ENCODE peak calls at places on chromosomes 11 and 22, in four cellular contexts. P is nucleus accumbens, Z is nephron progenitor cell, M is AG04450. C is an unnamed sample.

GRCh38 chr11:71307811-71308645 is 55.7 kb upstream of the SHANK2 start:
- DNase-seq in M (no peak), Z (no peak), P (no peak), C (no peak)

GRCh38 chr22:37320726-37321286 is 38.5 kb downstream of the CYTH4 start:
- DNase-seq in M (no peak), Z (no peak), P (no peak), C (no peak)

GRCh38 chr11:94186342-94187203 is 57.9 kb downstream of the PANX1 start:
- DNase-seq in P (no peak), M (no peak), Z (no peak), C (no peak)

GRCh38 chr22:20247608-20248171 is 20.4 kb downstream of the RTN4R start:
- DNase-seq in P (no peak), Z (no peak), M (no peak), C (no peak)

GRCh38 chr11:45048870-45049825 is 97.3 kb upstream of the PRDM11 start:
- DNase-seq in M (no peak), Z (no peak), P (no peak), C (no peak)

GRCh38 chr11:63663809-63664208 is 7.4 kb downstream of the ATL3 start:
- DNase-seq in Z (no peak), P (no peak), M (no peak), C (no peak)

GRCh38 chr11:67033661-67034166 is 10.8 kb downstream of the SYT12 start:
- DNase-seq in P (no peak), M (peak; percentile 93), Z (no peak), C (peak; percentile 45)

GRCh38 chr11:108616549-108616948 is 23.0 kb upstream of the EXPH5 start:
- DNase-seq in P (no peak), M (no peak), Z (no peak), C (no peak)

GRCh38 chr22:25762147-25762546 is 20.2 kb downstream of the MYO18B start:
- DNase-seq in P (no peak), M (no peak), Z (no peak), C (no peak)

GRCh38 chr11:68118753-68119448 is 2.3 kb downstream of the CHKA start:
- DNase-seq in P (no peak), M (no peak), Z (no peak), C (no peak)

GRCh38 chr11:44894217-44894617 is 56.5 kb downstream of the TP53I11 start:
- DNase-seq in P (peak; percentile 47), M (peak; percentile 53), Z (peak; percentile 86), C (peak; percentile 46)

GRCh38 chr11:36012410-36012809 is 68.5 kb downstream of the LDLRAD3 start:
- DNase-seq in M (no peak), Z (no peak), P (no peak), C (no peak)

GRCh38 chr22:19201858-19202798 is 23.6 kb upstream of the SLC25A1 start:
- DNase-seq in P (no peak), Z (no peak), M (no peak), C (no peak)

GRCh38 chr11:1486054-1486825 is at the start of gene MOB2:
- DNase-seq in Z (peak; percentile 53), M (no peak), P (peak; percentile 17), C (no peak)

GRCh38 chr22:43014062-43014875 is 680 bp downstream of the PACSIN2 start:
- DNase-seq in M (no peak), P (no peak), Z (peak; percentile 65), C (no peak)

GRCh38 chr11:77101043-77101537 is 1.6 kb upstream of the OMP start:
- DNase-seq in P (no peak), M (no peak), Z (no peak), C (no peak)

GRCh38 chr22:26592368-26593015 is 2.6 kb upstream of the TPST2 start:
- DNase-seq in M (no peak), Z (no peak), P (no peak), C (no peak)

GRCh38 chr22:46491936-46492335 is 45.5 kb downstream of the CELSR1 start:
- DNase-seq in P (no peak), M (no peak), Z (no peak), C (no peak)

GRCh38 chr11:10601722-10602281 is 33.3 kb upstream of the LYVE1 start:
- DNase-seq in Z (no peak), P (no peak), M (no peak), C (no peak)

GRCh38 chr11:131615611-131616010 is 245.2 kb downstream of the NTM start:
- DNase-seq in P (no peak), Z (no peak), M (no peak), C (no peak)

GRCh38 chr11:36693139-36693845 is 95.3 kb upstream of the RAG2 start:
- DNase-seq in Z (no peak), M (no peak), P (no peak), C (no peak)

GRCh38 chr11:5021996-5022395 is 24.3 kb upstream of the OR52J3 start:
- DNase-seq in M (no peak), P (no peak), Z (no peak), C (no peak)

GRCh38 chr11:19524171-19524671 is 188.4 kb upstream of the NAV2 start:
- DNase-seq in P (peak; percentile 53), M (no peak), Z (peak; percentile 19), C (peak; percentile 5)

GRCh38 chr11:626475-627272 is at the start of gene SCT:
- DNase-seq in P (no peak), M (no peak), Z (no peak), C (no peak)

GRCh38 chr11:15663778-15664218 is 549.1 kb downstream of the INSC start:
- DNase-seq in P (no peak), Z (peak; percentile 54), M (no peak), C (no peak)

GRCh38 chr11:128692750-128693578 is 908 bp upstream of the FLI1 start:
- DNase-seq in P (no peak), Z (peak; percentile 51), M (no peak), C (no peak)